ENCODE peak calls at places on chromosome 5, in nine cellular contexts. One of them, this sample, is unnamed.

GRCh38 chr5:139126711-139127111 is 71.5 kb downstream of the SIL1 start:
- DNase-seq in HuH-7.5: no peak
- DNase-seq in Caki2: no peak
- DNase-seq in NCI-H1417: no peak
- DNase-seq in substantia nigra: no peak
- DNase-seq in GM23248: no peak
- DNase-seq in HEK293T: no peak
- DNase-seq in activated CD4-positive, alpha-beta T cell treated with anti-CD3 and anti-CD28 coated beads for 24 hours: no peak
- DNase-seq in midbrain: no peak
- DNase-seq in this sample: no peak

GRCh38 chr5:31291323-31291854 is 97.9 kb downstream of the CDH6 start:
- DNase-seq in HuH-7.5: no peak
- DNase-seq in Caki2: no peak
- DNase-seq in NCI-H1417: no peak
- DNase-seq in substantia nigra: no peak
- DNase-seq in GM23248: peak
- DNase-seq in HEK293T: peak
- DNase-seq in activated CD4-positive, alpha-beta T cell treated with anti-CD3 and anti-CD28 coated beads for 24 hours: no peak
- DNase-seq in midbrain: no peak
- DNase-seq in this sample: no peak

GRCh38 chr5:122101636-122102285 is 23.7 kb upstream of the LOX start:
- DNase-seq in HuH-7.5: no peak
- DNase-seq in Caki2: peak
- DNase-seq in NCI-H1417: no peak
- DNase-seq in substantia nigra: no peak
- DNase-seq in GM23248: peak
- DNase-seq in HEK293T: peak
- DNase-seq in activated CD4-positive, alpha-beta T cell treated with anti-CD3 and anti-CD28 coated beads for 24 hours: no peak
- DNase-seq in midbrain: peak
- DNase-seq in this sample: peak

GRCh38 chr5:146906803-146907202 is 28.2 kb upstream of the PPP2R2B start:
- DNase-seq in HuH-7.5: no peak
- DNase-seq in Caki2: no peak
- DNase-seq in NCI-H1417: no peak
- DNase-seq in substantia nigra: no peak
- DNase-seq in GM23248: peak
- DNase-seq in HEK293T: peak
- DNase-seq in activated CD4-positive, alpha-beta T cell treated with anti-CD3 and anti-CD28 coated beads for 24 hours: no peak
- DNase-seq in midbrain: no peak
- DNase-seq in this sample: no peak

GRCh38 chr5:56638061-56638621 is 177.2 kb upstream of the MAP3K1 start:
- DNase-seq in HuH-7.5: peak
- DNase-seq in Caki2: peak
- DNase-seq in NCI-H1417: peak
- DNase-seq in substantia nigra: no peak
- DNase-seq in GM23248: no peak
- DNase-seq in HEK293T: no peak
- DNase-seq in activated CD4-positive, alpha-beta T cell treated with anti-CD3 and anti-CD28 coated beads for 24 hours: no peak
- DNase-seq in midbrain: no peak
- DNase-seq in this sample: peak

GRCh38 chr5:176812269-176813259 is 2.2 kb downstream of the UNC5A start:
- DNase-seq in HuH-7.5: peak
- DNase-seq in Caki2: peak
- DNase-seq in NCI-H1417: peak
- DNase-seq in substantia nigra: no peak
- DNase-seq in GM23248: peak
- DNase-seq in HEK293T: peak
- DNase-seq in activated CD4-positive, alpha-beta T cell treated with anti-CD3 and anti-CD28 coated beads for 24 hours: no peak
- DNase-seq in midbrain: no peak
- DNase-seq in this sample: peak

GRCh38 chr5:8829322-8830029 is 716.4 kb downstream of the SEMA5A start:
- DNase-seq in HuH-7.5: no peak
- DNase-seq in Caki2: peak
- DNase-seq in NCI-H1417: no peak
- DNase-seq in substantia nigra: no peak
- DNase-seq in GM23248: peak
- DNase-seq in HEK293T: no peak
- DNase-seq in activated CD4-positive, alpha-beta T cell treated with anti-CD3 and anti-CD28 coated beads for 24 hours: no peak
- DNase-seq in midbrain: no peak
- DNase-seq in this sample: no peak

GRCh38 chr5:74240783-74241750 is 399.5 kb downstream of the ENC1 start:
- DNase-seq in HuH-7.5: no peak
- DNase-seq in Caki2: no peak
- DNase-seq in NCI-H1417: no peak
- DNase-seq in substantia nigra: no peak
- DNase-seq in GM23248: peak
- DNase-seq in HEK293T: no peak
- DNase-seq in activated CD4-positive, alpha-beta T cell treated with anti-CD3 and anti-CD28 coated beads for 24 hours: no peak
- DNase-seq in midbrain: no peak
- DNase-seq in this sample: no peak

GRCh38 chr5:128534729-128535128 is 3.3 kb downstream of the FBN2 start:
- DNase-seq in HuH-7.5: no peak
- DNase-seq in Caki2: no peak
- DNase-seq in NCI-H1417: no peak
- DNase-seq in substantia nigra: no peak
- DNase-seq in GM23248: peak
- DNase-seq in HEK293T: peak
- DNase-seq in activated CD4-positive, alpha-beta T cell treated with anti-CD3 and anti-CD28 coated beads for 24 hours: no peak
- DNase-seq in midbrain: no peak
- DNase-seq in this sample: no peak

This sample was measured in HepG2.